ENCODE peak calls at places on chromosomes 12 and 14, in four cellular contexts. D is GM12878, F is HepG2, B is K562. R is an unnamed sample.

GRCh38 chr12:111653596-111653995 is 32.2 kb downstream of the BRAP start:
- DNase-seq in D (no peak), F (no peak), B (no peak), R (no peak)

GRCh38 chr12:60180298-60180697 is 584.5 kb downstream of the SLC16A7 start:
- DNase-seq in D (no peak), F (no peak), B (no peak), R (no peak)

GRCh38 chr12:124286414-124286813 is 8.5 kb upstream of the RFLNA start:
- DNase-seq in D (no peak), F (no peak), B (no peak), R (no peak)

GRCh38 chr14:50527970-50528369 is 4.4 kb downstream of the MAP4K5 start:
- DNase-seq in D (no peak), F (no peak), B (no peak), R (no peak)

GRCh38 chr14:93970589-93970966 is 5.8 kb downstream of the ASB2 start:
- DNase-seq in D (no peak), F (peak), B (no peak), R (peak)

GRCh38 chr12:52221912-52222457 is 11.1 kb upstream of the KRT7 start:
- DNase-seq in D (no peak), F (no peak), B (peak), R (peak)

GRCh38 chr14:97584528-97584927 is 787.3 kb downstream of the VRK1 start:
- DNase-seq in D (no peak), F (no peak), B (no peak), R (no peak)

GRCh38 chr12:3381059-3382047 is 109.7 kb upstream of the PRMT8 start:
- DNase-seq in D (no peak), F (no peak), B (no peak), R (no peak)

GRCh38 chr14:32408018-32408417 is 78.9 kb downstream of the AKAP6 start:
- DNase-seq in D (no peak), F (no peak), B (no peak), R (no peak)

GRCh38 chr12:24482882-24483604 is 465.9 kb downstream of the BCAT1 start:
- DNase-seq in D (no peak), F (no peak), B (no peak), R (no peak)

DNA sequence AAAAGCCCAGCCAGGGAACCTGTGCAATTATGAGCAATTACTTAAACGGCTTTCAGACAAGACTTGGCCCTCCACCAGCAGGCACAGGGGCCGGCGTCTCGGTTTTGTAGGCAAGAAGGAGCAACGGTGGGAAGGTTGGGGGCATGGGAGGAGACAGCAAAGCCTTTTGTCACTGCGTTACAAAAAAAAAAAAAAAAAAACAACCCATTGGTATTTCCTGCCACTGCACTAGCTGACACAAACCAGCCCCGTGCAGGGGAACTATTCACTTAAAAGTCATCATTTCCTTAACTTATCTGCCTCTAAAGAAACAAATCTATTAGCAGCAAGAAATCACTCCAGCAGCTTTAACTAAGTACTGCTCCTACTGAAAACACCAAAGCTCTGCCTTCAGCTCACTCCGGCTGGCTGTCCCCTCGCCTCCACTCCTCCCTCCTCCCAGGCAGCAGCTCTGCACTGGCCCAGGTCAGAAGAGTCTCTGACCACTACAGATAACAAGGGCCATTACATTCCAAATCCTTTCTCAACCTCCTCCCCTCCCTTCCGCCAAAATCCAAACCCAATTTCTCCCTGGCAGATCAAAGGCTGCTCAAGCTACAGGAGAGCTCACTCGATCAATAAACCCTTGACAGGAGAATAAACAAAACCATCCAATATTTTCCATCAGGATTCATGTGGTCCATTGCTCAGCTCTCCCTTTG is 105.2 kb upstream of the CDKN3 start:
- DNase-seq in D (no peak), F (peak), B (no peak), R (no peak)
- TF ChIP-seq FOXK2 in D (no peak), F (no peak), B (no peak), R (no peak)

GRCh38 chr12:58844161-58844560 is 76.1 kb downstream of the LRIG3 start:
- DNase-seq in D (no peak), F (no peak), B (no peak), R (no peak)
- TF ChIP-seq FOXM1 in D (no peak), F (no peak), B (no peak), R (no peak)

GRCh38 chr14:52000019-52000582 is 10.8 kb downstream of the RTRAF start:
- DNase-seq in D (no peak), F (no peak), B (no peak), R (no peak)

GRCh38 chr14:52000631-52001030 is 11.3 kb downstream of the RTRAF start:
- DNase-seq in D (no peak), F (no peak), B (no peak), R (no peak)

GRCh38 chr14:52005625-52006024 is 16.3 kb downstream of the RTRAF start:
- DNase-seq in D (no peak), F (no peak), B (no peak), R (no peak)

GRCh38 chr14:52003324-52003723 is 14.0 kb downstream of the RTRAF start:
- DNase-seq in D (no peak), F (no peak), B (no peak), R (no peak)

GRCh38 chr14:52002542-52002941 is 13.2 kb downstream of the RTRAF start:
- DNase-seq in D (no peak), F (no peak), B (no peak), R (no peak)
- TF ChIP-seq SP1 in D (no peak), F (no peak), B (no peak), R (no peak)

DNA sequence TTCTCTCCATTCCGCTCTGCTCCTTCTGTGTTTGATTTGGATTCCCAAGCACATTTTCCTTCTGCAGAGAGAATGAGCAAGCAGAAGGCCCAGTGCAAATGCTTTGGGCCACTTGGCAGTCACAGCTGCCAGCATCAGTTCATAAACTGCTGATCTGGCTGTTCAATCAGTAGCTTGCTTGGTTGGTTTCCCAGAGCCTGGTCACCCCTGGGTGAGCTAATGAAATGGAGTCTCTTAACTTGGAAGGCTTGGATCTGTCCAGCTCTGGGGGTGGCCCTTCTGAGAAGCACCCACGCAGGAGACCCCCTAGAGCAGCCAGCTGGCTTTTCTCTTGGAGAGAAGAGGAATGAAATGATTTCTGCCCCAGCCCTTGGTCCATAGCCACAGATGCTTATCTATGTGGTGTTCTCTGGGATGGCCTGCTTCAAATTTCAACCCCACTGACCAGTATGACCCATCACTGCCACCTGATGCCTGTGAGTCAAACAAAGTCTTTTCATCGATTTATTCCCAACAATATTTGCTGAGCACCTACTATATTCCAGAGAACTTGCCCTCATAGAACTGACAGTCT is 30.3 kb downstream of the FAIM2 start:
- DNase-seq in D (no peak), F (no peak), B (no peak), R (no peak)
- TF ChIP-seq FOXK2 in D (no peak), F (no peak), B (no peak), R (no peak)

GRCh38 chr12:101501410-101502045 is 26.4 kb downstream of the SPIC start:
- DNase-seq in D (no peak), F (no peak), B (no peak), R (no peak)

DNA sequence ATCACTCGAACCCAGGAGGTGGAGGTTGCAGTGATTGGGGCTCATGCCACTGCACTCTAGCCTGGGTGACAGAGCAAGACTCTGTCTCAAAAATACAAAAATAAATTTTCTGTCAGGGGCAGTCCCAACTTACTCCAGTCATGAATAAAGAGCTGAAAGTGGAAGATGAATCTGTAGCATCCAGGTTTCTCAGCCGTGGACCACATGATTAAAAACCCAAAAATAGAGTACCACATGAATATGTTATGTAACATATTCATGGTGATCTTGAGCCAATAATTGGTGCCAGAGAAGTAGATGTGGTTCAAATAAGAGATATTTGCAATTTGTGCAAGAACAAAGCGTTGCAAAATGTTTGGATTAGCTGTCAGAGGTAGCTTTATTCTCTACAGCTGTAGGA is 23.1 kb downstream of the SPIC start:
- DNase-seq in D (no peak), F (no peak), B (no peak), R (no peak)
- TF ChIP-seq FOXM1 in D (no peak), F (no peak), B (no peak), R (no peak)

GRCh38 chr12:49348781-49349180 is 2.1 kb downstream of the DNAJC22 start:
- DNase-seq in D (no peak), F (no peak), B (no peak), R (no peak)
- TF ChIP-seq SP1 in D (no peak), F (no peak), B (no peak), R (no peak)

GRCh38 chr14:99436247-99437180 is 44.1 kb downstream of the SETD3 start:
- DNase-seq in D (no peak), F (no peak), B (no peak), R (no peak)
- TF ChIP-seq FOXK2 in D (no peak), F (no peak), B (no peak), R (no peak)

DNA sequence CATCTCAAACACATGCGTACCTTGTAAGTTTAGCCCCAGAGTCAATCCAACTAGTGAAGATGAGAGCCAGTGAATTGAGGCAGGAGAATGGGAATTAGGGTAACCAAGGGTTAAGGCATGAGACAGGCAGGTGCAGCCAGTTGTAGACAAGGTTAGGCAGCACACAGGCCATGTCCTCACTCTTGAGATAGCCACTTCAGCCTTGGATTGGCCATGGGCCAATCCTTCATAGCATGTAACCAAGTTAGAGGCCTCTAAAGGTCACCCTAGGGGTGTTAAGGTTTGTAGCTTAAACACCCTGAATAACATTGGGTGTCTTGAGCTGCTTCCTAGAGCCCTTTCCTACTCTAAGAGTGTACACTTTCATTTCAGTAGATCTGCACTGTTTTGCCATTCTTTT is 208.2 kb upstream of the RBM19 start:
- DNase-seq in D (no peak), F (no peak), B (no peak), R (no peak)
- TF ChIP-seq FOXM1 in D (no peak), F (no peak), B (no peak), R (no peak)

R was measured in HEK293T.